ENCODE peak calls at places on chromosomes 4 and X, in eight cellular contexts. E is astrocyte of the spinal cord, L is HepG2, T is GM23248, P is fibroblast of lung, U is BE2C, G is fibroblast of mammary gland, O is cardiac fibroblast. K is an unnamed sample.

GRCh38 chr4:15577508-15577907 is 77.6 kb downstream of the FBXL5 start:
- DNase-seq in E (peak; percentile 38), L (no peak), T (peak; percentile 54), P (no peak), U (no peak), G (peak; percentile 11), O (peak; percentile 33), K (no peak)

GRCh38 chr4:15751155-15751554 is 27.0 kb upstream of the CD38 start:
- DNase-seq in E (no peak), L (no peak), T (no peak), P (no peak), U (no peak), G (no peak), O (no peak), K (no peak)

GRCh38 chrX:45668686-45669443 is 468.2 kb upstream of the DIPK2B start:
- DNase-seq in E (peak; percentile 94), L (no peak), T (peak; percentile 94), P (peak; percentile 88), U (no peak), G (peak; percentile 98), O (peak; percentile 94), K (no peak)

GRCh38 chr4:22055954-22056353 is 107.4 kb upstream of the KCNIP4 start:
- DNase-seq in E (no peak), L (no peak), T (no peak), P (no peak), U (no peak), G (no peak), O (no peak), K (no peak)

GRCh38 chr4:185227713-185228278 is 18.4 kb downstream of the SNX25 start:
- DNase-seq in E (no peak), L (no peak), T (no peak), P (no peak), U (no peak), G (no peak), O (no peak), K (no peak)

GRCh38 chrX:154411981-154412340 is 622 bp downstream of the TAFAZZIN start:
- DNase-seq in E (peak; percentile 48), L (peak; percentile 45), T (peak; percentile 71), P (peak; percentile 35), U (peak; percentile 74), G (peak; percentile 39), O (peak; percentile 52), K (no peak)

GRCh38 chr4:145351922-145352321 is 129.7 kb upstream of the SMAD1 start:
- DNase-seq in E (no peak), L (no peak), T (no peak), P (no peak), U (no peak), G (no peak), O (no peak), K (no peak)

GRCh38 chr4:84938316-84938715 is 28.2 kb downstream of the WDFY3 start:
- DNase-seq in E (peak; percentile 75), L (peak; percentile 15), T (peak; percentile 83), P (peak; percentile 44), U (no peak), G (peak; percentile 49), O (peak; percentile 79), K (no peak)

GRCh38 chrX:13620202-13620601 is 32.7 kb upstream of the TCEANC start:
- DNase-seq in E (no peak), L (no peak), T (no peak), P (no peak), U (no peak), G (no peak), O (no peak), K (no peak)

GRCh38 chrX:24081661-24082154 is 27.0 kb downstream of the EIF2S3 start:
- DNase-seq in E (peak; percentile 60), L (peak; percentile 44), T (peak; percentile 65), P (peak; percentile 76), U (peak; percentile 72), G (peak; percentile 70), O (peak; percentile 72), K (no peak)

GRCh38 chr4:185242749-185243533 is 33.5 kb downstream of the SNX25 start:
- DNase-seq in E (peak; percentile 46), L (no peak), T (peak; percentile 18), P (peak; percentile 31), U (no peak), G (peak; percentile 35), O (peak; percentile 52), K (no peak)

GRCh38 chr4:48943387-48943786 is 36.8 kb upstream of the OCIAD2 start:
- DNase-seq in E (no peak), L (peak; percentile 22), T (no peak), P (no peak), U (peak; percentile 13), G (no peak), O (no peak), K (no peak)

GRCh38 chrX:96987228-96987627 is 103.5 kb downstream of the RPA4 start:
- DNase-seq in E (peak; percentile 10), L (no peak), T (peak; percentile 26), P (peak; percentile 49), U (no peak), G (peak; percentile 43), O (peak; percentile 60), K (no peak)

GRCh38 chrX:39955621-39956020 is 142.1 kb downstream of the BCOR start:
- DNase-seq in E (no peak), L (no peak), T (no peak), P (no peak), U (no peak), G (no peak), O (no peak), K (no peak)

GRCh38 chrX:136765957-136766356 is 14.8 kb downstream of the ARHGEF6 start:
- DNase-seq in E (no peak), L (no peak), T (peak; percentile 33), P (no peak), U (no peak), G (peak; percentile 14), O (peak; percentile 7), K (no peak)

GRCh38 chr4:91111556-91111955 is 984.4 kb downstream of the CCSER1 start:
- DNase-seq in E (no peak), L (no peak), T (no peak), P (no peak), U (no peak), G (no peak), O (no peak), K (no peak)

GRCh38 chrX:85084770-85085393 is 81.2 kb downstream of the APOOL start:
- DNase-seq in E (peak; percentile 33), L (peak; percentile 11), T (peak; percentile 34), P (peak; percentile 46), U (peak; percentile 5), G (peak; percentile 55), O (peak; percentile 57), K (no peak)

GRCh38 chrX:9520211-9520590 is 55.3 kb downstream of the TBL1X start:
- DNase-seq in E (no peak), L (no peak), T (no peak), P (no peak), U (no peak), G (no peak), O (no peak), K (no peak)

GRCh38 chrX:103791826-103792458 is 15.3 kb downstream of the PLP1 start:
- DNase-seq in E (no peak), L (no peak), T (peak; percentile 26), P (no peak), U (no peak), G (no peak), O (peak; percentile 32), K (no peak)

GRCh38 chr4:76198411-76199237 is 15.0 kb downstream of the SCARB2 start:
- DNase-seq in E (peak; percentile 89), L (no peak), T (peak; percentile 87), P (peak; percentile 93), U (peak; percentile 79), G (peak; percentile 91), O (peak; percentile 93), K (no peak)
- H3K4me3 ChIP-seq in E (no peak overlapping the region), L (no peak overlapping the region), T (peak overlapping the region; percentile 36), P (no peak overlapping the region), U (peak overlapping the region; percentile 37), G (no peak overlapping the region), O (no peak overlapping the region), K (no peak overlapping the region)

GRCh38 chrX:151363316-151363715 is 33.7 kb upstream of the VMA21 start:
- DNase-seq in E (no peak), L (no peak), T (no peak), P (no peak), U (no peak), G (no peak), O (no peak), K (no peak)
- H3K4me3 ChIP-seq in E (no peak overlapping the region), L (no peak overlapping the region), T (no peak overlapping the region), P (no peak overlapping the region), U (no peak overlapping the region), G (no peak overlapping the region), O (no peak overlapping the region), K (no peak overlapping the region)

GRCh38 chrX:140514554-140514953 is 9.7 kb upstream of the SOX3 start:
- DNase-seq in E (no peak), L (no peak), T (no peak), P (no peak), U (no peak), G (no peak), O (no peak), K (no peak)
- H3K4me3 ChIP-seq in E (no peak overlapping the region), L (no peak overlapping the region), T (no peak overlapping the region), P (no peak overlapping the region), U (no peak overlapping the region), G (no peak overlapping the region), O (no peak overlapping the region), K (no peak overlapping the region)

GRCh38 chrX:66002832-66003680 is 36.8 kb downstream of the VSIG4 start:
- DNase-seq in E (no peak), L (no peak), T (no peak), P (no peak), U (no peak), G (no peak), O (no peak), K (no peak)

GRCh38 chrX:66007851-66008250 is 32.0 kb downstream of the VSIG4 start:
- DNase-seq in E (no peak), L (no peak), T (no peak), P (no peak), U (no peak), G (no peak), O (no peak), K (no peak)

GRCh38 chrX:66008403-66008970 is 31.4 kb downstream of the VSIG4 start:
- DNase-seq in E (no peak), L (no peak), T (no peak), P (no peak), U (no peak), G (no peak), O (no peak), K (no peak)

GRCh38 chrX:66005832-66006449 is 33.9 kb downstream of the VSIG4 start:
- DNase-seq in E (no peak), L (no peak), T (no peak), P (no peak), U (no peak), G (no peak), O (no peak), K (no peak)

DNA sequence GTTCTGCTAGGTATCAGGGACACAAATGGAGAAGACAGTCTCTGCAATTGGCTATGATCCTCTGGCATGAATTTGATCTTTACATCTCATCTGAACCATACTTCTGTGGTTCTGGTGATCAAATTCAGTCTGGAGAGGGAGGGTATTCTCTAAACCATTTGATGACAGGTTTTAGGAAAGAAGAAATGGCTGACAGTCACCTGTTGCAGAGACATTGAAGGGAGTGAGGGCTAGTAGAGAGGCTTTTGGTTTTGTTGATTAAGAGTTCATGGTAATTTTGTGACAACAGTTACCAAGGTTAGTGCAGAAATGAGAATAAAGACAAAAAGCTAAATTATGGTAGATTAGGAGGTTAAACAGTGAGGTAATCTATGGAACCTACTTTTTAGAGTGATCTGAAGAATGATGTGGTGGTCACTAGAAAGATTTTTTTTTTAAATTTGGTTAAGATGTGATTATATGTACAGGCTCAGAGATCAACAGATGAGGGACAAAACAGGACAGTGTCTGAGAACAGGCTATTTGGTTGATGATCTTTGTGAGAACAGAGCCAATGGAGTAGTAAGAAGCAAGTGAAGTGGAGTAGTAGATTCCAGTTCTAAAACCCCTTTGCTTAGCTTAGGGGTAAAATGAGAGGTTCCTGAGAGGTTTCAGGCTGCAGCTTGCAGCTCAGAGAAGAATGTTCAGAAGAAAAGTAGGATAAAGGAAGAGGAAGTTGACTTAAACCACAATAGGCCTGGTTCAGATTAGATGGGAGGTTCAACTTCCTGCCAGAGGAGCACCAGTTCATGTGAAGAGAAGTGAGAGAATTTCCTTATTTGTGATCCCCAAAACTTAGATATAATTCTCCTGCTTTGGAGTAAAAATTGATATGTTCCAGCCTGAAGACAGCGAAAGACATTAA is 34.7 kb downstream of the VSIG4 start:
- DNase-seq in E (no peak), L (no peak), T (no peak), P (no peak), U (no peak), G (no peak), O (no peak), K (no peak)
- H3K4me3 ChIP-seq in E (no peak overlapping the region), L (no peak overlapping the region), T (no peak overlapping the region), P (no peak overlapping the region), U (no peak overlapping the region), G (no peak overlapping the region), O (no peak overlapping the region), K (no peak overlapping the region)